ENCODE peak calls at places on chromosome 10, in five cellular contexts. K, V, N, C and L are unnamed samples.

GRCh38 chr10:133201151-133201947 is 28.7 kb upstream of the UTF1 start:
- DNase-seq in C (no peak), V (no peak), K (no peak), N (no peak), L (no peak)

GRCh38 chr10:37721100-37721499 is 136.3 kb downstream of the ZNF248 start:
- DNase-seq in N (no peak), K (no peak), V (no peak), C (no peak), L (no peak)

GRCh38 chr10:6068422-6068821 is 6.3 kb upstream of the IL2RA start:
- DNase-seq in N (no peak), K (no peak), C (no peak), V (no peak), L (peak)

GRCh38 chr10:79274279-79275104 is 72.8 kb upstream of the PPIF start:
- DNase-seq in N (no peak), V (no peak), C (no peak), K (peak), L (no peak)

GRCh38 chr10:60710041-60710440 is 68.2 kb upstream of the CDK1 start:
- DNase-seq in K (no peak), N (no peak), V (no peak), C (no peak), L (no peak)

GRCh38 chr10:125008689-125009579 is 67.0 kb downstream of the ZRANB1 start:
- DNase-seq in N (no peak), C (no peak), V (no peak), K (no peak), L (no peak)

GRCh38 chr10:26437637-26438461 is at the start of gene APBB1IP:
- DNase-seq in K (peak), C (peak), V (no peak), N (no peak), L (peak)

GRCh38 chr10:30207485-30208052 is 141.5 kb downstream of the MTPAP start:
- DNase-seq in K (no peak), C (no peak), N (no peak), V (no peak), L (no peak)

GRCh38 chr10:132808568-132809236 is 22.8 kb upstream of the NKX6-2 start:
- DNase-seq in V (no peak), C (no peak), N (no peak), K (no peak), L (no peak)

GRCh38 chr10:34908472-34908871 is 93.4 kb upstream of the PARD3 start:
- DNase-seq in N (no peak), C (no peak), V (no peak), K (no peak), L (no peak)

GRCh38 chr10:48456361-48456804 is 148.5 kb downstream of the ARHGAP22 start:
- DNase-seq in K (peak), C (no peak), V (no peak), N (no peak), L (no peak)

GRCh38 chr10:88343761-88344484 is 239.2 kb downstream of the RNLS start:
- DNase-seq in V (no peak), N (no peak), C (no peak), K (peak), L (no peak)

GRCh38 chr10:89837173-89838001 is 136.0 kb downstream of the KIF20B start:
- DNase-seq in N (no peak), K (no peak), C (peak), V (no peak), L (peak)